ENCODE peak calls at places on chromosome 6, in ten cellular contexts. C is fibroblast of lung; E is right cardiac atrium; J is neuronal stem cell; K is OCI-LY7; R is skeletal muscle cell; X is K562; Q is right atrium auricular region; S is naive thymus-derived CD4-positive, alpha-beta T cell; T is astrocyte of the spinal cord. F is an unnamed sample.

GRCh38 chr6:82240191-82240590 is 7.4 kb downstream of the IBTK start:
- DNase-seq in Q (no peak), T (no peak), E (no peak), R (no peak), C (no peak), J (peak), S (no peak), X (no peak), K (no peak), F (no peak)

GRCh38 chr6:34834789-34835518 is 43.1 kb downstream of the BLTP3A start:
- DNase-seq in X (peak), R (peak), T (no peak), E (no peak), C (no peak), K (no peak), S (no peak), Q (no peak), J (no peak), F (no peak)

GRCh38 chr6:83270971-83271714 is 78.0 kb downstream of the RWDD2A start:
- DNase-seq in K (no peak), X (no peak), Q (no peak), J (no peak), S (no peak), T (peak), C (peak), R (no peak), E (no peak), F (peak)

GRCh38 chr6:64860203-64860602 is 846.8 kb downstream of the EYS start:
- DNase-seq in K (no peak), T (no peak), C (no peak), Q (no peak), E (no peak), J (no peak), S (no peak), R (no peak), X (no peak), F (no peak)

GRCh38 chr6:50929323-50929722 is 110.7 kb downstream of the TFAP2B start:
- DNase-seq in S (no peak), C (no peak), Q (no peak), X (no peak), R (no peak), K (no peak), J (no peak), T (no peak), E (no peak), F (no peak)

GRCh38 chr6:131063028-131063763 is at the start of gene EPB41L2:
- DNase-seq in J (peak), S (peak), K (peak), E (peak), R (peak), X (peak), C (peak), T (peak), Q (peak), F (peak)

GRCh38 chr6:12459945-12460800 is 170.0 kb downstream of the EDN1 start:
- DNase-seq in Q (no peak), R (no peak), E (no peak), K (no peak), J (no peak), X (no peak), C (no peak), S (no peak), T (no peak), F (no peak)

GRCh38 chr6:166600932-166601331 is 14.5 kb upstream of the RAMACL start:
- DNase-seq in S (no peak), J (no peak), E (no peak), K (no peak), T (no peak), Q (no peak), C (no peak), R (no peak), X (no peak), F (no peak)

GRCh38 chr6:36865835-36866234 is 8.8 kb downstream of the PPIL1 start:
- DNase-seq in J (no peak), X (no peak), T (no peak), S (no peak), K (no peak), C (no peak), E (no peak), R (no peak), Q (no peak), F (no peak)

GRCh38 chr6:90297866-90298381 is 1.3 kb upstream of the BACH2 start:
- DNase-seq in J (no peak), K (peak), E (no peak), T (no peak), Q (no peak), S (no peak), X (no peak), R (no peak), C (no peak), F (no peak)

GRCh38 chr6:25418463-25419052 is 139.4 kb downstream of the CARMIL1 start:
- DNase-seq in K (no peak), X (no peak), Q (no peak), T (no peak), C (no peak), J (no peak), R (no peak), S (no peak), E (no peak), F (no peak)

GRCh38 chr6:143556529-143556928 is 45.0 kb upstream of the FUCA2 start:
- DNase-seq in C (peak), S (no peak), E (no peak), T (peak), X (no peak), J (no peak), Q (no peak), K (no peak), R (peak), F (peak)

GRCh38 chr6:166970776-166971175 is 14.4 kb upstream of the RNASET2 start:
- DNase-seq in E (no peak), R (no peak), C (no peak), Q (no peak), X (no peak), K (no peak), T (no peak), J (no peak), S (no peak), F (no peak)

GRCh38 chr6:19153270-19153980 is 683.7 kb upstream of the ID4 start:
- DNase-seq in C (peak), X (no peak), T (peak), Q (peak), E (peak), S (no peak), J (no peak), R (no peak), K (no peak), F (no peak)

GRCh38 chr6:160837146-160837545 is 135.1 kb downstream of the PLG start:
- DNase-seq in J (no peak), T (no peak), X (no peak), E (no peak), Q (no peak), R (no peak), K (no peak), C (no peak), S (no peak), F (no peak)

GRCh38 chr6:23154159-23154558 is 584.8 kb downstream of the HDGFL1 start:
- DNase-seq in X (no peak), C (no peak), S (no peak), R (no peak), J (no peak), E (no peak), K (no peak), Q (no peak), T (no peak), F (no peak)

GRCh38 chr6:34063641-34064040 is 82.2 kb downstream of the GRM4 start:
- DNase-seq in R (no peak), S (no peak), K (no peak), Q (no peak), J (no peak), C (no peak), T (no peak), X (no peak), E (no peak), F (no peak)

GRCh38 chr6:105817370-105817769 is 268.8 kb upstream of the PRDM1 start:
- DNase-seq in R (no peak), T (no peak), E (no peak), K (no peak), S (no peak), X (no peak), C (no peak), Q (no peak), J (no peak), F (no peak)

GRCh38 chr6:74597266-74597665 is 608.6 kb downstream of the COL12A1 start:
- DNase-seq in X (no peak), K (no peak), Q (no peak), S (no peak), E (no peak), T (peak), R (no peak), J (no peak), C (peak), F (no peak)

GRCh38 chr6:24529985-24530384 is 35.2 kb downstream of the ALDH5A1 start:
- DNase-seq in R (no peak), S (no peak), K (no peak), X (no peak), C (no peak), J (no peak), T (no peak), Q (no peak), E (no peak), F (no peak)

GRCh38 chr6:15430181-15430580 is 184.3 kb downstream of the JARID2 start:
- DNase-seq in R (no peak), C (peak), J (no peak), E (no peak), K (no peak), S (no peak), T (no peak), Q (no peak), X (no peak), F (no peak)

GRCh38 chr6:28206527-28207243 is 18.4 kb upstream of the ZSCAN9 start:
- DNase-seq in Q (no peak), C (peak), J (peak), T (no peak), X (no peak), R (no peak), K (no peak), S (no peak), E (no peak), F (no peak)
- H3K4me3 ChIP-seq in Q (no peak), C (peak), J (peak), T (no peak), X (no peak), R (peak), K (no peak), S (no peak), E (no peak), F (no peak)

GRCh38 chr6:119187596-119187995 is 109.1 kb upstream of the FAM184A start:
- DNase-seq in K (no peak), R (no peak), T (no peak), X (no peak), C (no peak), J (no peak), S (no peak), Q (no peak), E (no peak), F (no peak)
- H3K4me3 ChIP-seq in K (no peak), R (no peak), T (no peak), X (no peak), C (no peak), J (no peak), S (no peak), Q (no peak), E (no peak), F (no peak)

DNA sequence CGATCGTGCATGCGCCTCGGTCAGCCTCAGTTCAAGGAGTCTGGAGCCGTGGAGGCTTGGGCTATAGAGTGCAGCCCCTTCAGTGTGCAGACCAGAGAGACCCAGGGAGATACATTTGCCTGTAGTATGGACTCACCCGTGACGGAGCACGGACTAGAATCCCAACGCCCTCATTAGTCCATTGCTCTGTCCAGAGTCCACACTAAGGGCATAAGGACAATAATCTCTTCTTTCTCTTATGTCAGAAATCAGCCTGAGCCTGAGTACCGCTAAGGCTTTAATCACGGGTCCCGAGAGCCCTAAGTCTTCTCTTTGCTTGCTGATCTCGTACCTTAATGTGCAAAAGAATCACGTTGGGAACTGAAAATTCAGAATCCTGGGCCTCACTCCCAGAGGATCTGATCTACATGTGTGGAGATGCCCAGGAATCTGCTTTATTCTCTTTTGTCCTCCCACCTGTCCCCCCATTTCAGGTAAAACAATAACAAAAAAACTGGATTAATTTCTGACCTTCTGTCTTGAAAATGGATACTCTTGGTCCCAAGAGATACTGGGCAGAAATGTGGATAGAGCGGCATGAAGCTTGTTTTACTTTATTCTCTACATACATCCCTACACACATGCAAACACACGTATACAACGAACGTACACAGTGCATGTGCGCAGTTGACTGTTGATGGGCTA is 671 bp downstream of the BPHL start:
- DNase-seq in S (no peak), R (no peak), C (peak), Q (no peak), E (no peak), X (no peak), J (no peak), K (no peak), T (peak), F (no peak)
- H3K4me3 ChIP-seq in S (peak), R (peak), C (peak), Q (peak), E (peak), X (peak), J (peak), K (peak), T (peak), F (peak)

GRCh38 chr6:44004136-44004535 is 123.1 kb downstream of the MRPL14 start:
- DNase-seq in X (no peak), E (no peak), R (no peak), T (no peak), C (no peak), K (no peak), Q (no peak), S (no peak), J (no peak), F (no peak)
- H3K4me3 ChIP-seq in X (no peak), E (no peak), R (no peak), T (no peak), C (no peak), K (no peak), Q (no peak), S (no peak), J (no peak), F (no peak)